ENCODE peak calls at places on chromosomes 13 and 19, in six cellular contexts. O is AG09309, I is K562, W is psoas muscle, T is choroid plexus epithelial cell, L is fibroblast of lung. B is an unnamed sample.

GRCh38 chr19:40803857-40804782 is 5.1 kb downstream of the EGLN2 start:
- DNase-seq in T (no peak), O (no peak), I (peak; percentile 30), L (no peak), W (no peak), B (no peak)

GRCh38 chr13:36421447-36421846 is 10.8 kb upstream of the CCNA1 start:
- DNase-seq in T (peak; percentile 81), I (no peak), O (no peak), W (no peak), L (no peak), B (peak; percentile 56)

GRCh38 chr13:97222934-97223710 is 989 bp downstream of the MBNL2 start:
- DNase-seq in I (no peak), T (no peak), W (no peak), O (no peak), L (no peak), B (no peak)

GRCh38 chr13:39370554-39370953 is 232.4 kb downstream of the LHFPL6 start:
- DNase-seq in W (no peak), I (no peak), T (no peak), L (no peak), O (peak; percentile 56), B (peak; percentile 84)

GRCh38 chr19:42066075-42066754 is 3.8 kb downstream of the GRIK5 start:
- DNase-seq in L (peak; percentile 12), O (no peak), T (peak; percentile 37), W (no peak), I (peak; percentile 75), B (peak; percentile 61)

GRCh38 chr13:89307278-89307677 is 1636.1 kb downstream of the SLITRK5 start:
- DNase-seq in W (no peak), O (no peak), I (no peak), T (no peak), L (no peak), B (no peak)

GRCh38 chr13:113616281-113616906 is 31.8 kb downstream of the TFDP1 start:
- DNase-seq in O (no peak), I (no peak), W (no peak), L (peak; percentile 40), T (peak; percentile 92), B (no peak)

GRCh38 chr13:113441661-113442060 is 11.6 kb downstream of the ADPRHL1 start:
- DNase-seq in O (no peak), T (no peak), W (peak; percentile 31), I (no peak), L (no peak), B (no peak)

GRCh38 chr13:99740261-99740979 is 231.1 kb downstream of the ZIC5 start:
- DNase-seq in L (no peak), I (no peak), W (no peak), T (no peak), O (no peak), B (no peak)

GRCh38 chr19:20660473-20660872 is 898 bp downstream of the ZNF626 start:
- DNase-seq in I (peak; percentile 11), L (peak; percentile 19), T (no peak), W (no peak), O (no peak), B (peak; percentile 1)

GRCh38 chr13:98834254-98834960 is 81.9 kb upstream of the SLC15A1 start:
- DNase-seq in L (no peak), W (no peak), I (no peak), O (no peak), T (peak; percentile 14), B (peak; percentile 91)

GRCh38 chr19:47379398-47379938 is 30.4 kb downstream of the DHX34 start:
- DNase-seq in T (no peak), I (no peak), L (no peak), W (peak; percentile 75), O (no peak), B (no peak)

GRCh38 chr13:25869941-25870340 is 181.9 kb downstream of the SHISA2 start:
- DNase-seq in I (no peak), W (peak; percentile 58), T (no peak), L (no peak), O (no peak), B (no peak)

GRCh38 chr13:111491021-111491420 is 170.6 kb downstream of the TEX29 start:
- DNase-seq in L (no peak), T (no peak), O (no peak), W (no peak), I (no peak), B (no peak)

GRCh38 chr13:62130016-62130970 is 714.6 kb upstream of the PCDH20 start:
- DNase-seq in L (no peak), W (no peak), I (no peak), O (no peak), T (no peak), B (no peak)

GRCh38 chr19:28234637-28235036 is 978.3 kb downstream of the UQCRFS1 start:
- DNase-seq in T (peak; percentile 81), L (no peak), W (no peak), I (no peak), O (peak; percentile 10), B (no peak)

GRCh38 chr19:44992336-44993163 is 8.7 kb upstream of the RELB start:
- DNase-seq in O (no peak), W (no peak), L (no peak), I (no peak), T (no peak), B (no peak)

GRCh38 chr13:80263745-80264513 is 77.0 kb downstream of the SPRY2 start:
- DNase-seq in L (no peak), T (no peak), O (no peak), W (no peak), I (no peak), B (no peak)

GRCh38 chr19:15123900-15124299 is 16.7 kb downstream of the SYDE1 start:
- DNase-seq in I (no peak), O (no peak), W (peak; percentile 73), T (no peak), L (no peak), B (no peak)

GRCh38 chr13:76425930-76426329 is 460.3 kb downstream of the KCTD12 start:
- DNase-seq in O (peak; percentile 17), L (peak; percentile 93), I (no peak), W (no peak), T (peak; percentile 85), B (peak; percentile 31)

GRCh38 chr13:66915596-66916185 is 314.4 kb downstream of the PCDH9 start:
- DNase-seq in O (no peak), L (no peak), W (no peak), I (no peak), T (peak; percentile 69), B (peak; percentile 48)

GRCh38 chr13:110340812-110341444 is 33.8 kb downstream of the COL4A2 start:
- DNase-seq in L (peak; percentile 87), O (no peak), W (peak; percentile 87), T (peak; percentile 84), I (no peak), B (peak; percentile 65)

GRCh38 chr13:92573467-92574057 is 653.0 kb upstream of the GPC6 start:
- DNase-seq in T (peak; percentile 62), I (peak; percentile 32), O (no peak), W (no peak), L (peak; percentile 20), B (peak; percentile 39)

GRCh38 chr19:1806184-1807029 is 5.7 kb downstream of the ATP8B3 start:
- DNase-seq in W (peak; percentile 49), I (no peak), O (no peak), L (no peak), T (no peak), B (no peak)

GRCh38 chr19:8017808-8018207 is 12.4 kb upstream of the ELAVL1 start:
- DNase-seq in I (peak; percentile 66), L (no peak), O (no peak), T (no peak), W (no peak), B (no peak)
- TF ChIP-seq CTCF in I (peak; percentile 84), L (no peak), O (no peak), T (peak; percentile 32), W (peak; percentile 4), B (no peak)

GRCh38 chr19:4278010-4278409 is 1.1 kb upstream of the SHD start:
- DNase-seq in I (no peak), T (no peak), O (no peak), W (no peak), L (no peak), B (no peak)
- H3K4me3 ChIP-seq in I (no peak overlapping the region), T (no peak overlapping the region), O (no peak overlapping the region), W (no peak overlapping the region), L (no peak overlapping the region), B (no peak overlapping the region)

GRCh38 chr13:47794963-47795362 is 206.1 kb downstream of the SUCLA2 start:
- DNase-seq in W (no peak), T (peak; percentile 59), I (peak; percentile 10), O (no peak), L (peak; percentile 5), B (no peak)
- TF ChIP-seq CTCF in W (no peak), T (peak; percentile 82), I (peak; percentile 3), O (peak; percentile 62), L (peak; percentile 54), B (peak; percentile 56)

GRCh38 chr19:17931532-17932191 is 1.2 kb upstream of the CCDC124 start:
- DNase-seq in O (no peak), L (no peak), W (no peak), T (no peak), I (peak; percentile 32), B (no peak)
- H3K4me3 ChIP-seq in O (no peak overlapping the region), L (peak overlapping the region; percentile 94), W (peak overlapping the region; percentile 81), T (no peak overlapping the region), I (peak overlapping the region; percentile 89), B (peak overlapping the region; percentile 97)

GRCh38 chr13:30861836-30862467 is 44.1 kb upstream of the MEDAG start:
- DNase-seq in I (no peak), T (no peak), L (no peak), W (no peak), O (no peak), B (no peak)

GRCh38 chr13:30863796-30864195 is 42.3 kb upstream of the MEDAG start:
- DNase-seq in W (no peak), L (no peak), O (no peak), I (no peak), T (no peak), B (no peak)

GRCh38 chr13:30861163-30861562 is 44.9 kb upstream of the MEDAG start:
- DNase-seq in T (no peak), L (no peak), W (no peak), O (no peak), I (no peak), B (peak; percentile 12)

GRCh38 chr13:30863231-30863630 is 42.8 kb upstream of the MEDAG start:
- DNase-seq in T (no peak), L (no peak), W (no peak), O (no peak), I (no peak), B (no peak)

GRCh38 chr13:30862707-30863106 is 43.4 kb upstream of the MEDAG start:
- DNase-seq in I (no peak), T (peak; percentile 49), O (no peak), L (no peak), W (peak; percentile 92), B (no peak)
- TF ChIP-seq CTCF in I (no peak), T (peak; percentile 20), O (no peak), L (no peak), W (no peak), B (no peak)

DNA sequence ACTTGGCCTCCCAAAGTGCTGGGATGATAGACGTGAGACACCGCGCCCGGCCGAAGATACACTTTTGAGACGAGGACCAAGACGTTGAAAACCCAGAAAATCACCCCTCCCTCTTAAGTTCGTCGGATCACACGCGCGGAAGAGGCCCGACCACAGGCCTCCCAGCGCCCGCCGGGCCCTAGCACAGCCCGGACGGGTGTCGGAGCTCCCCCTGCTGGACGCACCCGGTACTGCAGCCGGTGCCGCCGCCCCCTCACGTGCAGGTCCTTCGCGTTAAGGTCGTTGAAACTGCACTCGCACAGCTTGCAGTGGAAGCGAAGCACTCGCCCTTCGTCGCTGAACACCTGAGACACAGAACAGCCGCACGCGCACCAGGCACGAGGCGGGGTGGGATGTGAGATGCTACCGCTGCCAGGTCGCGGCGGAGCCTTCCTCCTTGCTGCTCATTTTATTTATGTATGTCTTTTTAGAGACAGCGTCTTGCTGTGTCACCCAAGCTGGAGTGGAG is 35.7 kb upstream of the MATK start:
- DNase-seq in T (peak; percentile 26), L (peak; percentile 17), O (no peak), I (peak; percentile 88), W (peak; percentile 73), B (no peak)
- H3K4me3 ChIP-seq in T (no peak overlapping the region), L (no peak overlapping the region), O (no peak overlapping the region), I (no peak overlapping the region), W (no peak overlapping the region), B (no peak overlapping the region)

B was measured in epithelial cell of esophagus.